ENCODE peak calls at places on chromosomes 7 and 10, in seven cellular contexts. One of them, this sample, is unnamed.

GRCh38 chr7:140723002-140723401 is 26.5 kb downstream of the NDUFB2 start:
- DNase-seq in OCI-LY7: no peak
- DNase-seq in hepatocyte: no peak
- DNase-seq in GM23338: no peak
- DNase-seq in GM23248: no peak
- DNase-seq in SK-N-SH: no peak
- DNase-seq in HCT116: no peak
- DNase-seq in this sample: no peak

GRCh38 chr10:12707461-12708185 is 293.9 kb downstream of the CCDC3 start:
- DNase-seq in OCI-LY7: peak; percentile 22
- DNase-seq in hepatocyte: peak; percentile 73
- DNase-seq in GM23338: peak; percentile 70
- DNase-seq in GM23248: peak; percentile 88
- DNase-seq in SK-N-SH: peak; percentile 53
- DNase-seq in HCT116: peak; percentile 71
- DNase-seq in this sample: peak; percentile 27

GRCh38 chr10:50431791-50432190 is 180.5 kb upstream of the ASAH2 start:
- DNase-seq in OCI-LY7: no peak
- DNase-seq in hepatocyte: no peak
- DNase-seq in GM23338: no peak
- DNase-seq in GM23248: peak; percentile 70
- DNase-seq in SK-N-SH: no peak
- DNase-seq in HCT116: no peak
- DNase-seq in this sample: peak; percentile 77

GRCh38 chr10:63681965-63682704 is 160.9 kb downstream of the REEP3 start:
- DNase-seq in OCI-LY7: no peak
- DNase-seq in hepatocyte: peak; percentile 37
- DNase-seq in GM23338: no peak
- DNase-seq in GM23248: peak; percentile 90
- DNase-seq in SK-N-SH: no peak
- DNase-seq in HCT116: no peak
- DNase-seq in this sample: no peak

GRCh38 chr10:117374506-117375359 is 507 bp downstream of the PDZD8 start:
- DNase-seq in OCI-LY7: peak; percentile 67
- DNase-seq in hepatocyte: peak; percentile 46
- DNase-seq in GM23338: peak; percentile 66
- DNase-seq in GM23248: peak; percentile 80
- DNase-seq in SK-N-SH: peak; percentile 54
- DNase-seq in HCT116: no peak
- DNase-seq in this sample: peak; percentile 45

GRCh38 chr10:49550563-49550962 is 11.6 kb upstream of the ERCC6 start:
- DNase-seq in OCI-LY7: no peak
- DNase-seq in hepatocyte: no peak
- DNase-seq in GM23338: peak; percentile 17
- DNase-seq in GM23248: peak; percentile 77
- DNase-seq in SK-N-SH: no peak
- DNase-seq in HCT116: peak; percentile 46
- DNase-seq in this sample: no peak

GRCh38 chr7:7819442-7820247 is 101.2 kb upstream of the RPA3 start:
- DNase-seq in OCI-LY7: no peak
- DNase-seq in hepatocyte: no peak
- DNase-seq in GM23338: no peak
- DNase-seq in GM23248: no peak
- DNase-seq in SK-N-SH: no peak
- DNase-seq in HCT116: no peak
- DNase-seq in this sample: no peak

GRCh38 chr10:33252794-33253203 is 81.7 kb downstream of the NRP1 start:
- DNase-seq in OCI-LY7: no peak
- DNase-seq in hepatocyte: no peak
- DNase-seq in GM23338: no peak
- DNase-seq in GM23248: peak; percentile 85
- DNase-seq in SK-N-SH: no peak
- DNase-seq in HCT116: no peak
- DNase-seq in this sample: no peak

GRCh38 chr10:14507156-14507555 is 176.4 kb upstream of the FRMD4A start:
- DNase-seq in OCI-LY7: no peak
- DNase-seq in hepatocyte: no peak
- DNase-seq in GM23338: peak; percentile 49
- DNase-seq in GM23248: no peak
- DNase-seq in SK-N-SH: no peak
- DNase-seq in HCT116: no peak
- DNase-seq in this sample: peak; percentile 86

GRCh38 chr7:22350466-22351328 is 6.3 kb downstream of the RAPGEF5 start:
- DNase-seq in OCI-LY7: peak; percentile 31
- DNase-seq in hepatocyte: peak; percentile 59
- DNase-seq in GM23338: no peak
- DNase-seq in GM23248: peak; percentile 76
- DNase-seq in SK-N-SH: peak; percentile 76
- DNase-seq in HCT116: peak; percentile 22
- DNase-seq in this sample: peak; percentile 31

GRCh38 chr10:49408437-49409306 is 12.8 kb upstream of the DRGX start:
- DNase-seq in OCI-LY7: peak; percentile 71
- DNase-seq in hepatocyte: no peak
- DNase-seq in GM23338: peak; percentile 74
- DNase-seq in GM23248: no peak
- DNase-seq in SK-N-SH: no peak
- DNase-seq in HCT116: peak; percentile 16
- DNase-seq in this sample: no peak

GRCh38 chr7:50666124-50666496 is 100.9 kb upstream of the DDC start:
- DNase-seq in OCI-LY7: no peak
- DNase-seq in hepatocyte: no peak
- DNase-seq in GM23338: no peak
- DNase-seq in GM23248: no peak
- DNase-seq in SK-N-SH: no peak
- DNase-seq in HCT116: no peak
- DNase-seq in this sample: no peak

GRCh38 chr10:124888262-124888661 is 53.7 kb upstream of the ZRANB1 start:
- DNase-seq in OCI-LY7: no peak
- DNase-seq in hepatocyte: no peak
- DNase-seq in GM23338: no peak
- DNase-seq in GM23248: no peak
- DNase-seq in SK-N-SH: no peak
- DNase-seq in HCT116: no peak
- DNase-seq in this sample: no peak

GRCh38 chr10:58909881-58910280 is 266.6 kb upstream of the PHYHIPL start:
- DNase-seq in OCI-LY7: no peak
- DNase-seq in hepatocyte: no peak
- DNase-seq in GM23338: no peak
- DNase-seq in GM23248: peak; percentile 70
- DNase-seq in SK-N-SH: no peak
- DNase-seq in HCT116: no peak
- DNase-seq in this sample: no peak

GRCh38 chr10:58266003-58266825 is 1.5 kb downstream of the IPMK start:
- DNase-seq in OCI-LY7: peak; percentile 45
- DNase-seq in hepatocyte: peak; percentile 55
- DNase-seq in GM23338: no peak
- DNase-seq in GM23248: peak; percentile 89
- DNase-seq in SK-N-SH: peak; percentile 11
- DNase-seq in HCT116: no peak
- DNase-seq in this sample: peak; percentile 53

GRCh38 chr10:25285809-25286208 is 111.0 kb downstream of the GPR158 start:
- DNase-seq in OCI-LY7: no peak
- DNase-seq in hepatocyte: no peak
- DNase-seq in GM23338: no peak
- DNase-seq in GM23248: no peak
- DNase-seq in SK-N-SH: no peak
- DNase-seq in HCT116: no peak
- DNase-seq in this sample: no peak

GRCh38 chr10:25278180-25278579 is 103.4 kb downstream of the GPR158 start:
- DNase-seq in OCI-LY7: no peak
- DNase-seq in hepatocyte: no peak
- DNase-seq in GM23338: no peak
- DNase-seq in GM23248: no peak
- DNase-seq in SK-N-SH: no peak
- DNase-seq in HCT116: no peak
- DNase-seq in this sample: no peak

DNA sequence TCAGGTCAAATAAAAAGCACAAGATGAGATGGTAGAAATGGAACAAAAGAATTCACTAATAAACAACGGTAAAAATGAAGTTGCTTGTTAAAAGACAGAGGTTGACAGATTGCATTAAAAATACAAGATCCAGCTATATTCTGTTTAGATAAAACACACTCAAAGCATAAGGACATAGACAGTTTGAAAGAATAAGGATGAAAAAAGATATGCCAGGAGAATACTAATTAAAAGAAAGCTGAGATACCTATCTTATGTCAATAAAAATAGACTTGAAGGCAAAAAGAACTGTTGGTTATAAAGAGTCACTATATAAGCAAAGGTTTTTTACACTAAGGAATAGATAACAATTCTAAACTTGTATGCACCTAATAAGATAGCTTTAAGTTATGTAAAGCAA is 105.3 kb downstream of the GPR158 start:
- DNase-seq in OCI-LY7: no peak
- DNase-seq in hepatocyte: no peak
- DNase-seq in GM23338: no peak
- DNase-seq in GM23248: no peak
- DNase-seq in SK-N-SH: no peak
- DNase-seq in HCT116: no peak
- DNase-seq in this sample: no peak
- H3K4me3 ChIP-seq in OCI-LY7: no peak overlapping the region
- H3K4me3 ChIP-seq in hepatocyte: no peak overlapping the region
- H3K4me3 ChIP-seq in GM23338: no peak overlapping the region
- H3K4me3 ChIP-seq in GM23248: no peak overlapping the region
- H3K4me3 ChIP-seq in SK-N-SH: no peak overlapping the region
- H3K4me3 ChIP-seq in HCT116: no peak overlapping the region
- H3K4me3 ChIP-seq in this sample: no peak overlapping the region

GRCh38 chr7:143407296-143408246 is 1.1 kb downstream of the EPHA1 start:
- DNase-seq in OCI-LY7: no peak
- DNase-seq in hepatocyte: no peak
- DNase-seq in GM23338: no peak
- DNase-seq in GM23248: no peak
- DNase-seq in SK-N-SH: no peak
- DNase-seq in HCT116: no peak
- DNase-seq in this sample: no peak
- TF ChIP-seq EZH2phosphoT487 in OCI-LY7: no peak
- TF ChIP-seq EZH2phosphoT487 in hepatocyte: no peak
- TF ChIP-seq EZH2phosphoT487 in GM23338: no peak
- TF ChIP-seq EZH2phosphoT487 in GM23248: no peak
- TF ChIP-seq EZH2phosphoT487 in SK-N-SH: no peak
- TF ChIP-seq EZH2phosphoT487 in HCT116: no peak
- TF ChIP-seq EZH2phosphoT487 in this sample: no peak

DNA sequence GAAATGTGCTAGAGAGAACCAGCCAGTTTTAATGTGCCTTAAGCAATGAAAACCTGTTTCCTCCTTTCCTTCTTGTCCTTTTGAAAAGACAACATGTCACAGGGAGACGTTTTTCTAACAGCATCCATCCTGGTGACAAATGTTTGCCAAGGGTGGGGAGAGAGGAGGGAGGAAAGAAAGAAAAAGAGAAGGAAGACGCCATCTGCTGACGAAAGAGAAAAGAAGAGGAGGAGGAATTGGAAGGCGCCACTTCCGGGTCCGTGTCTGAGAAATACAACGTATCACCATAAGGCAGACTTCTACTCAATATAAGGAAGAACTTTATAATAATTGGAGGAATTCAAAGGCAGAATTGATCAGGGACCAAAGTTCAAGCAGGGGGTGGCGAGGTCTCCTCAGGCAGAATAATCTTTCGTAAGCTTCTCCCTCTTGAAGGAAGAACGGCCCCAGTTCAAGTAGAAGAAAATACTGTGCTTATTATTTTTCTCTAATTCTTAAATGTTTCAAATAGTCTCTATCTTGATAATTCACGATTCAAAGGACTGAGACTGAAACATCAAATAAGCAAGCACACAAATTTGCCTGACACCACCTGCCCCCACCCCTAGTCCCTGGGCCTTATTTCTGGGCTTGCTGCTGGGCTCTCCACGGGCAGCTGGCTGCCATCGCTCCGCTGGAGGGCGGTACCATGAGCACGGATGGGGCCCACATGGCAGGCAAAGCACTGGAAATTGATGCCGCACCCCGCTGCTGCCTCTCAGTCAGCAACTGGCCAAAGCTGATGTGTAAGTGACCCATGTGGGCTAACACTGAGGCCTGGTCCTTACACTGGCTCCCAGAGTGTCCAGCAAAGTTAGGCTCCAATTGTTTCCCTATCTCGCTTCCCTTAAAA is 273.7 kb upstream of the KLF14 start:
- DNase-seq in OCI-LY7: peak; percentile 48
- DNase-seq in hepatocyte: peak; percentile 87
- DNase-seq in GM23338: peak; percentile 89
- DNase-seq in GM23248: peak; percentile 93
- DNase-seq in SK-N-SH: peak; percentile 57
- DNase-seq in HCT116: peak; percentile 85
- DNase-seq in this sample: no peak
- H3K4me1 ChIP-seq in OCI-LY7: peaks cover 31% of the 10 kb centered on the region
- H3K4me1 ChIP-seq in hepatocyte: peaks cover 18% of the 10 kb centered on the region
- H3K4me1 ChIP-seq in GM23338: peaks cover 17% of the 10 kb centered on the region
- H3K4me1 ChIP-seq in GM23248: peaks cover 63% of the 10 kb centered on the region
- H3K4me1 ChIP-seq in SK-N-SH: peaks cover 20% of the 10 kb centered on the region
- H3K4me1 ChIP-seq in HCT116: peaks cover 94% of the 10 kb centered on the region
- H3K4me1 ChIP-seq in this sample: no peaks in the 10 kb centered on the region

DNA sequence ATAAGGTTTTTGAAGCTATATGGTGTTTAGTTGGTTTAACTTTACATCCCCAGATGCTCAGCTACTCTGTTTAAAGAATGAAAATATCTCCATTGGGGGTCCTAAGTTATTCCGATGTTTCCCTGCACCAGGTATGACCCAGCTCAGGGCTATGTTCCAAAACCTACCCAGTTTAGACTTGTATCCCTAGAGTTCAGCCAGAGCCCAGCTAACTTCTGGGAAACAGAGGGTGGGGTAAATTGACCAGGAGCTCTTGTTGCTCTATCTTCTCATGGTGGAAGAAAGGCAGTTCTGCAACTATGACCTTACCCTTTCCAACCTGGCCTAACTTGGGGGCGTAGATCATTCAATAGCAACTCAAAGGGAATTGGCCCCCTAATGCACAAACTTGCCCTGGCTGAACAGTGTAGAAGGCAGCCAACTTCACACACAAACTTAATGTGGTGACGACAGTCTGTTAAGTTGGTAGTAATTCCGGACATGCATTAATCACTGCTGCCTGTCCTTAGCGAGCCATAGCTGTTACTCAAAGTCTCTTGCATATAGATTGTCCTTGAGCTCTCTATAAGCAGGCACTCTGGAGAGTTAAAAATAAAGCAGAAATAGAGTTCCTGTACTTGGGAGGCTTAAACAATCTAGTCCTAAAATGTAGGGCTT is 5.4 kb upstream of the ZNRF2 start:
- DNase-seq in OCI-LY7: peak; percentile 54
- DNase-seq in hepatocyte: no peak
- DNase-seq in GM23338: no peak
- DNase-seq in GM23248: no peak
- DNase-seq in SK-N-SH: no peak
- DNase-seq in HCT116: no peak
- DNase-seq in this sample: no peak
- H3K4me3 ChIP-seq in OCI-LY7: peak overlapping the region; percentile 24
- H3K4me3 ChIP-seq in hepatocyte: no peak overlapping the region
- H3K4me3 ChIP-seq in GM23338: no peak overlapping the region
- H3K4me3 ChIP-seq in GM23248: no peak overlapping the region
- H3K4me3 ChIP-seq in SK-N-SH: no peak overlapping the region
- H3K4me3 ChIP-seq in HCT116: no peak overlapping the region
- H3K4me3 ChIP-seq in this sample: no peak overlapping the region

GRCh38 chr7:117323877-117324699 is 1.2 kb upstream of the WNT2 start:
- DNase-seq in OCI-LY7: no peak
- DNase-seq in hepatocyte: peak; percentile 61
- DNase-seq in GM23338: peak; percentile 59
- DNase-seq in GM23248: peak; percentile 58
- DNase-seq in SK-N-SH: peak; percentile 59
- DNase-seq in HCT116: no peak
- DNase-seq in this sample: no peak
- TF ChIP-seq EZH2phosphoT487 in OCI-LY7: no peak
- TF ChIP-seq EZH2phosphoT487 in hepatocyte: no peak
- TF ChIP-seq EZH2phosphoT487 in GM23338: peak; percentile 66
- TF ChIP-seq EZH2phosphoT487 in GM23248: no peak
- TF ChIP-seq EZH2phosphoT487 in SK-N-SH: no peak
- TF ChIP-seq EZH2phosphoT487 in HCT116: no peak
- TF ChIP-seq EZH2phosphoT487 in this sample: no peak